ENCODE peak calls at places on chromosomes 16 and 17, in six cellular contexts. P is BE2C, K is HL-60, J is heart left ventricle, C is choroid plexus epithelial cell, S is right atrium auricular region. R is an unnamed sample.

GRCh38 chr17:74202879-74203432 is 522 bp upstream of the RPL38 start:
- DNase-seq in P (peak), K (no peak), J (no peak), C (no peak), S (no peak), R (no peak)

GRCh38 chr17:71482625-71483024 is 638.2 kb upstream of the SOX9 start:
- DNase-seq in P (peak), K (no peak), J (no peak), C (peak), S (no peak), R (no peak)

GRCh38 chr17:61253937-61254677 is 145.5 kb upstream of the TBX2 start:
- DNase-seq in P (no peak), K (no peak), J (no peak), C (no peak), S (no peak), R (no peak)

GRCh38 chr17:3003401-3004149 is 59.8 kb downstream of the OR1D5 start:
- DNase-seq in P (no peak), K (peak), J (peak), C (no peak), S (peak), R (no peak)

GRCh38 chr16:11402051-11402744 is 56.9 kb downstream of the RMI2 start:
- DNase-seq in P (peak), K (no peak), J (no peak), C (peak), S (no peak), R (no peak)

GRCh38 chr16:81650982-81651562 is 128.0 kb upstream of the PLCG2 start:
- DNase-seq in P (peak), K (no peak), J (peak), C (peak), S (peak), R (no peak)

GRCh38 chr17:34673995-34674900 is 94.9 kb downstream of the TMEM132E start:
- DNase-seq in P (no peak), K (no peak), J (no peak), C (no peak), S (peak), R (no peak)

GRCh38 chr17:40646791-40647548 is 648 bp downstream of the SMARCE1 start:
- DNase-seq in P (peak), K (peak), J (no peak), C (peak), S (no peak), R (peak)

GRCh38 chr16:58628845-58629680 is 563 bp downstream of the CNOT1 start:
- DNase-seq in P (peak), K (peak), J (peak), C (peak), S (peak), R (no peak)

GRCh38 chr16:55088098-55088497 is 157.4 kb downstream of the IRX5 start:
- DNase-seq in P (no peak), K (no peak), J (no peak), C (no peak), S (no peak), R (no peak)

GRCh38 chr17:50064253-50064991 is 8.5 kb downstream of the ITGA3 start:
- DNase-seq in P (no peak), K (peak), J (no peak), C (peak), S (peak), R (peak)

GRCh38 chr16:19746561-19746960 is 28.5 kb downstream of the IQCK start:
- DNase-seq in P (peak), K (no peak), J (peak), C (no peak), S (no peak), R (no peak)

GRCh38 chr16:81175325-81175891 is 63.1 kb upstream of the BCO1 start:
- DNase-seq in P (no peak), K (no peak), J (no peak), C (peak), S (no peak), R (peak)

GRCh38 chr16:4511441-4512082 is 27.0 kb downstream of the CDIP1 start:
- DNase-seq in P (peak), K (peak), J (peak), C (peak), S (no peak), R (peak)

GRCh38 chr17:33086041-33086440 is 94.4 kb downstream of the SPACA3 start:
- DNase-seq in P (no peak), K (no peak), J (no peak), C (no peak), S (no peak), R (no peak)

GRCh38 chr17:69485901-69486643 is 71.6 kb downstream of the MAP2K6 start:
- DNase-seq in P (no peak), K (no peak), J (no peak), C (peak), S (no peak), R (no peak)

GRCh38 chr17:40659909-40660308 is 5.1 kb downstream of the KRT222 start:
- DNase-seq in P (no peak), K (no peak), J (no peak), C (no peak), S (no peak), R (no peak)

GRCh38 chr17:78839762-78840529 is 668 bp downstream of the USP36 start:
- DNase-seq in P (peak), K (peak), J (peak), C (peak), S (peak), R (peak)

GRCh38 chr16:84833142-84833495 is 13.3 kb downstream of the CRISPLD2 start:
- DNase-seq in P (no peak), K (peak), J (no peak), C (peak), S (no peak), R (no peak)

GRCh38 chr16:84836234-84836647 is 16.5 kb downstream of the CRISPLD2 start:
- DNase-seq in P (no peak), K (no peak), J (peak), C (peak), S (peak), R (peak)

GRCh38 chr16:84832488-84833141 is 12.8 kb downstream of the CRISPLD2 start:
- DNase-seq in P (no peak), K (peak), J (peak), C (peak), S (peak), R (peak)

GRCh38 chr16:84834403-84834772 is 14.6 kb downstream of the CRISPLD2 start:
- DNase-seq in P (peak), K (no peak), J (no peak), C (no peak), S (no peak), R (peak)

GRCh38 chr16:84833542-84834402 is 14.0 kb downstream of the CRISPLD2 start:
- DNase-seq in P (no peak), K (no peak), J (no peak), C (no peak), S (no peak), R (no peak)
- TF ChIP-seq CTCF in P (no peak), K (no peak), J (no peak), C (no peak), S (no peak), R (no peak)

GRCh38 chr17:37772982-37773381 is 28.1 kb upstream of the HNF1B start:
- DNase-seq in P (no peak), K (no peak), J (no peak), C (no peak), S (no peak), R (no peak)

GRCh38 chr17:37779554-37779953 is 34.7 kb upstream of the HNF1B start:
- DNase-seq in P (no peak), K (no peak), J (no peak), C (no peak), S (no peak), R (peak)

GRCh38 chr17:37770631-37771518 is 26.0 kb upstream of the HNF1B start:
- DNase-seq in P (peak), K (peak), J (peak), C (peak), S (no peak), R (peak)

GRCh38 chr17:37769050-37769449 is 24.2 kb upstream of the HNF1B start:
- DNase-seq in P (no peak), K (no peak), J (no peak), C (no peak), S (no peak), R (no peak)

DNA sequence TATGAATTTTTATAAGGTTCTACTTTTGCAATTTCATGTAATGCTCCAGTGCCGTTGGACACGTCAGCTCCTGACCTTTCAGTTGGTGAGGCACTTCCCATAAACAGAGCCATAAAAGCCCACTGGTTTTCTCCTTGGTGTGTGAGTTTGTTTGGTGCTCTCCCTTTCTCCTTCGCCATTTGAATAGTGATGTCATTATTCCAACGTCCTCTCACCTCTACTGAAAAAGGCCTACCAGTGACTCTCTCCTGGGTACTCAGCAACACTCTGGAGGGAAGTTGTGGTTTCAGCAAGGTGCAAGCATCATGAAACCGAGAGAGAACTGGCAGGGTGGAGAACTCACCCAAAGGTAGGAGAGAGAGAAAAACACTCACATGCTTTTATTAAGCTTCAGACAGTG is 29.6 kb upstream of the HNF1B start:
- DNase-seq in P (no peak), K (peak), J (no peak), C (no peak), S (no peak), R (no peak)
- TF ChIP-seq CTCF in P (no peak), K (no peak), J (no peak), C (no peak), S (no peak), R (no peak)

GRCh38 chr17:67528751-67529436 is 151.8 kb downstream of the PITPNC1 start:
- DNase-seq in P (peak), K (no peak), J (peak), C (peak), S (peak), R (peak)
- TF ChIP-seq CTCF in P (no peak), K (no peak), J (no peak), C (no peak), S (no peak), R (no peak)

GRCh38 chr17:35773129-35773528 is 12.4 kb downstream of the C17orf50 start:
- DNase-seq in P (no peak), K (no peak), J (no peak), C (no peak), S (no peak), R (no peak)

GRCh38 chr17:35766903-35767510 is 6.3 kb downstream of the C17orf50 start:
- DNase-seq in P (peak), K (peak), J (no peak), C (peak), S (no peak), R (peak)

GRCh38 chr17:35766489-35766877 is 5.8 kb downstream of the C17orf50 start:
- DNase-seq in P (no peak), K (no peak), J (no peak), C (no peak), S (no peak), R (no peak)

GRCh38 chr17:35768796-35769195 is 8.1 kb downstream of the C17orf50 start:
- DNase-seq in P (no peak), K (no peak), J (no peak), C (no peak), S (no peak), R (no peak)

DNA sequence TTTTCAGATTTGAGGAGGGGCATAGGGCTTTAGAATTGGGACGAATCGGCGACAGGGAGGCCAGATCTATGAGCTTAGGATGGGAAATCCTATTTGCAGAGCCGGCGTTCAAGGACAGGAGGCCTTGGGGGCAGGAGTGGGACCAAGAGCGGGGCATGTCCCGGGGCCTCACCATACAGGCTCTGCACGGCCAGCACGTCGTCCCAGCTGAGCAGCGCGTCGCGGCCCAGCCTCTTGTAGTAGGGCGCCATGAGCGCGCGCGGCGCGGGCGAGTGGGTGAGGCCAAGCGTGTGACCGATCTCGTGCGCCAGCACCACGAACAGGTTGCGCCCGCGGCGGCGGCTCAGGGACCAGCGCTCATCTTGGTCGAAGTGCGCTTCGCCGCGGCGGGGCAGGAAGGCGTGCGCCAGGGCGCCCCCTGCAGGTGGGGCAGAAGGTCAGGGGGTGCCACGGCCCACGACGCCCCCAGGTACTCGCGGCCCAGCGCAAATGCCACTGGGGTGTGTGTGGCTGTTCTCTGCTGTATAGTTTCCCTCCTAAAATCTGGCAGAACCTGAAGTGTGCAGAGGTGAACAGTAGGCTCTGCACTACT is 9.3 kb downstream of the C17orf50 start:
- DNase-seq in P (no peak), K (no peak), J (no peak), C (no peak), S (no peak), R (no peak)
- TF ChIP-seq CTCF in P (peak), K (no peak), J (no peak), C (no peak), S (no peak), R (peak)

GRCh38 chr16:15464401-15465186 is 30.2 kb downstream of the BMERB1 start:
- DNase-seq in P (no peak), K (no peak), J (no peak), C (peak), S (peak), R (no peak)

GRCh38 chr16:15466131-15466530 is 31.7 kb downstream of the BMERB1 start:
- DNase-seq in P (no peak), K (no peak), J (no peak), C (no peak), S (no peak), R (no peak)

GRCh38 chr16:15461376-15461775 is 27.0 kb downstream of the BMERB1 start:
- DNase-seq in P (no peak), K (no peak), J (no peak), C (no peak), S (no peak), R (no peak)

GRCh38 chr16:15466886-15467781 is 32.7 kb downstream of the BMERB1 start:
- DNase-seq in P (no peak), K (no peak), J (no peak), C (peak), S (no peak), R (peak)
- TF ChIP-seq CTCF in P (peak), K (no peak), J (no peak), C (peak), S (no peak), R (peak)

DNA sequence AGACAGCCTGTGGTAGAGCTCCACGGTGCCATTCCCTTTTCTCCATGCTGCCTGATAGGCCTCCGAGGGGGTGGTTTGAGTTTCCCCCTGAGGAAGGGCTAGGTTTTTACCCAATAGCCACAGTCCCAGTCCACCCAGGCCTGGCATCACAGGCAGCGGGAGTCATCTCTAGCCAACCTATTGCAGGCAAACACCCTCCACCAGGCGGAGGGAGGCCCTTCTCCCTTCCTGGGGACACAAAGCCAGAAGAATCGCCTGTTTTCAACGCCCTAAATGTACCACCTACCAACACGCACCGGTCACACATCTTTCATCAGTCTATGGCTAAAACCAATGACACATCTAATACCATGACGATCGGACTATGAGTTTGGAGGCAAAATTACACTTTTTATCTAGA is 7.4 kb downstream of the CSNK1D start:
- DNase-seq in P (no peak), K (no peak), J (no peak), C (no peak), S (no peak), R (no peak)
- TF ChIP-seq CTCF in P (no peak), K (no peak), J (no peak), C (no peak), S (no peak), R (no peak)

R was measured in HFFc6.